ENCODE peak calls at places on chromosomes 4 and X, in six cellular contexts. T is endodermal cell; J is CD8-positive, alpha-beta memory T cell; R is SK-N-SH; N is mesendoderm; P is heart left ventricle. K is an unnamed sample.

GRCh38 chrX:48696301-48697181 is at the start of gene SUV39H1:
- DNase-seq in T (peak; percentile 92), J (peak; percentile 88), R (peak; percentile 93), N (peak; percentile 89), P (peak; percentile 93), K (peak; percentile 61)

GRCh38 chr4:76213415-76214268 is at the start of gene SCARB2:
- DNase-seq in T (peak; percentile 92), J (peak; percentile 84), R (peak; percentile 96), N (peak; percentile 86), P (peak; percentile 94), K (no peak)

GRCh38 chrX:68536884-68537283 is 38.0 kb downstream of the YIPF6 start:
- DNase-seq in T (no peak), J (no peak), R (no peak), N (no peak), P (no peak), K (no peak)

GRCh38 chr4:10971800-10972398 is 287.3 kb upstream of the CLNK start:
- DNase-seq in T (no peak), J (no peak), R (no peak), N (no peak), P (no peak), K (peak; percentile 65)

GRCh38 chr4:1239141-1239948 is 9.6 kb downstream of the CTBP1 start:
- DNase-seq in T (no peak), J (no peak), R (peak; percentile 20), N (no peak), P (peak; percentile 20), K (no peak)

GRCh38 chrX:85994787-85995186 is 52.6 kb downstream of the CHM start:
- DNase-seq in T (no peak), J (no peak), R (no peak), N (no peak), P (no peak), K (no peak)

GRCh38 chr4:137502730-137503129 is 29.6 kb downstream of the PCDH18 start:
- DNase-seq in T (no peak), J (no peak), R (no peak), N (no peak), P (no peak), K (no peak)

GRCh38 chrX:9510366-9510765 is 45.5 kb downstream of the TBL1X start:
- DNase-seq in T (no peak), J (no peak), R (no peak), N (no peak), P (no peak), K (no peak)

GRCh38 chr4:101184668-101185067 is 162.7 kb downstream of the PPP3CA start:
- DNase-seq in T (no peak), J (no peak), R (no peak), N (no peak), P (no peak), K (no peak)

GRCh38 chr4:169847171-169847570 is 89.4 kb upstream of the HPF1 start:
- DNase-seq in T (no peak), J (no peak), R (no peak), N (no peak), P (no peak), K (no peak)

GRCh38 chr4:76256968-76257367 is 5.4 kb downstream of the FAM47E start:
- DNase-seq in T (no peak), J (no peak), R (no peak), N (no peak), P (no peak), K (no peak)

GRCh38 chrX:111182938-111183337 is 86.9 kb downstream of the PAK3 start:
- DNase-seq in T (no peak), J (no peak), R (no peak), N (no peak), P (no peak), K (no peak)

GRCh38 chr4:1772869-1773538 is 20.1 kb upstream of the FGFR3 start:
- DNase-seq in T (no peak), J (no peak), R (peak; percentile 73), N (no peak), P (no peak), K (no peak)

GRCh38 chr4:75004755-75005668 is 72.1 kb downstream of the PARM1 start:
- DNase-seq in T (no peak), J (no peak), R (no peak), N (no peak), P (peak; percentile 52), K (no peak)

GRCh38 chr4:76212851-76213414 is 691 bp downstream of the SCARB2 start:
- DNase-seq in T (no peak), J (peak; percentile 59), R (peak; percentile 46), N (no peak), P (no peak), K (peak; percentile 56)

GRCh38 chrX:154411981-154412340 is 622 bp downstream of the TAFAZZIN start:
- DNase-seq in T (peak; percentile 87), J (peak; percentile 28), R (peak; percentile 81), N (peak; percentile 67), P (peak; percentile 77), K (no peak)

GRCh38 chr4:125985856-125986255 is 671.1 kb downstream of the FAT4 start:
- DNase-seq in T (peak; percentile 88), J (no peak), R (no peak), N (peak; percentile 93), P (no peak), K (no peak)

DNA sequence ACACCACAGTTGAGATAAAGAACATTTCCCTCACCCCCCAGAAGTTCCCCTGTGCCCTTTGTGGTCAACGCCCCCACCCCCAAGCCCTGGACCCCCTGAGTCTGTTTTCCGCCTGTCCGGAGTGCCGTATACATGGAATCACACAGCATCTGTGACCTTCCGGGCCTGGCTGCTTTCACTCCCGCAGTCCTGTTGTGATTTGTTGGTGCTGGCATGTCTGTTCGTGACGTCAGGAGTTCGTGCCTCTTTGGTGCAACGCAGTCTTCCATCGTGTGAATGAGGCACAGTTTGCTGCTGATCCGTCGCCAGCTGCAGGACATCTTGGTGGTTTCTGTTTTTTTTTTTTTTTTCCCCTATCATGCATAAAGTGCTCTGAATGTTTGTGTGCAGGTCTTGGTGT is 62.1 kb downstream of the PSAPL1 start:
- DNase-seq in T (no peak), J (no peak), R (no peak), N (no peak), P (no peak), K (no peak)
- H3K4me1 ChIP-seq in T (no peaks in the 10 kb centered on the region), J (no peaks in the 10 kb centered on the region), R (peaks cover 5% of the 10 kb centered on the region), N (no peaks in the 10 kb centered on the region), P (no peaks in the 10 kb centered on the region), K (no peaks in the 10 kb centered on the region)

DNA sequence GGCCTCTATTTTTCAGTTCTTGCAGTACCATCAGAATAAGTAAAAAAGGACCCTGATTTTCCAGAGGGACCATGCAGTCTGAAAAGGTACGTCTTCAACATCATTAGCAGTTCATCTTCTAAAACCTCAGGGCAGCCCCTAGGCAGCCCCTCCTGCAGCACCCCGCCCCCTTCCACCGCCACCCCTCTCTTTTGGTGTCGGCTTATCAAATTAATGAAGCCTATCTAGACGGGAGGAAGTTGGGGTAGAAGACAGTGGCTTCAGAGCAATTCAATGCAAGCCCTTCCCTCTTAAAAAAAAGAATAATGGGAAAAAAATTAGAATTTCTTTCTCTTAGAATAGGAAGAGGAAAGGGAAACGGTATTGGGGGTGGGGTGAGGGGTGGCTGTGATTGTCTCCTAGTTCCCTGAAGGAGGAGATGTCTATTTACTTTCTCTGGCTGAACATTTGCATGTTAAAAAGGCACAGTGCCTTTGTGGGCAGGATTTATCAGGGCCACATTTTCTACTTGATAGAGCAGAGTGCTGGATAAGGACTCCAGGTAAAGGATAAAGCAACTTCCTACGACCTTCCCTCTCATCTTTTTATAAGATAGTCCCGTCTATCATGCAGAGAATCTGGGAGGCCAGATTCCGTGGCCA is 159.4 kb downstream of the MGST2 start:
- DNase-seq in T (no peak), J (no peak), R (no peak), N (peak; percentile 47), P (no peak), K (no peak)
- H3K27ac ChIP-seq in T (peak overlapping the region; percentile 58), J (no peak overlapping the region), R (no peak overlapping the region), N (peak overlapping the region; percentile 5), P (peak overlapping the region; percentile 17), K (no peak overlapping the region)

GRCh38 chr4:146960634-146961033 is 15.0 kb upstream of the TTC29 start:
- DNase-seq in T (no peak), J (no peak), R (no peak), N (no peak), P (no peak), K (no peak)

GRCh38 chr4:146957252-146957651 is 11.6 kb upstream of the TTC29 start:
- DNase-seq in T (no peak), J (no peak), R (no peak), N (no peak), P (no peak), K (peak; percentile 83)

DNA sequence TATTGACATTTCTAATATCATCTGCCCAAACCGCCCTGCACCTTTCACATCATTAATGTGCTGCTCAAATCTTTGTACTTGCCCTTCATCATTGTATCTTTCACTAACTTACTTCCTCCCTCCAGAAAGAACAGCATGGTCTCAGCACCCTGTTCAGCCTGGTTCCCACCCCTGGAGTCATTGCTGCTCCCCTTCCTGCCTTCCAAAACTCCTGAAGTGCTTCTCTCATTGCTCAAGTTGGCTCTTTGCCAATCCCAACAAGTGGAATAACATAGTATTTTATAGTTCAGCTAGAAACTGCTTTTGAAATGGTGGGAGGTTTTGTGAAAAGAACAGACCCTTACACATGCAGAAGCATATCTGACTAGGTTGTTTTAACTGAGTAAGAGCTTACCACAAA is 14.0 kb upstream of the TTC29 start:
- DNase-seq in T (no peak), J (no peak), R (no peak), N (no peak), P (no peak), K (no peak)
- H3K4me1 ChIP-seq in T (peaks cover 4% of the 10 kb centered on the region), J (no peaks in the 10 kb centered on the region), R (no peaks in the 10 kb centered on the region), N (no peaks in the 10 kb centered on the region), P (no peaks in the 10 kb centered on the region), K (peaks cover 4% of the 10 kb centered on the region)

GRCh38 chr4:139005774-139006173 is 9.8 kb upstream of the NOCT start:
- DNase-seq in T (no peak), J (no peak), R (no peak), N (no peak), P (no peak), K (no peak)

GRCh38 chr4:139011220-139011950 is 4.2 kb upstream of the NOCT start:
- DNase-seq in T (no peak), J (no peak), R (no peak), N (no peak), P (no peak), K (no peak)

GRCh38 chr4:139009702-139010101 is 5.9 kb upstream of the NOCT start:
- DNase-seq in T (no peak), J (no peak), R (no peak), N (no peak), P (no peak), K (no peak)

DNA sequence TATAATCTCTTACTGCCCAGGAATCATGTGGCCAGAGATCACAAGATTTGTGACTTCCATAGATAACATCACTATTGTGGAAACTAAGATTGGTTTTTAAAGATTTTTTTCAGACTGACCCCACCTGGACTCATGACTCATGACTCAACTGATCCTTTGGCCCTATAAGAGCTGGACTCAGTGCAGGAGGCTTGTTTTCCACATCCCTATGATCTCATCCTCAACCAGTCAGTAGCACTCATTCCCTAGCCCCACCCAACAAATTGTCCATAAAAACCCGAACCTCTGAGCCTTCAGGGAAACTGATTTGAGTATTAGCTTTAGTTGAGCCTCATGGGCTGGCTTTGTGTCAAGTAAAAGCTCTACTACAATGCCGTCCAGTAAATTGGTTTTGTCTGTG is 7.9 kb upstream of the NOCT start:
- DNase-seq in T (no peak), J (no peak), R (no peak), N (no peak), P (no peak), K (no peak)
- H3K27ac ChIP-seq in T (no peak overlapping the region), J (no peak overlapping the region), R (no peak overlapping the region), N (no peak overlapping the region), P (no peak overlapping the region), K (no peak overlapping the region)